ENCODE peak calls at places on chromosome 12, in ten cellular contexts. One of them, this sample, is unnamed.
A peak's percentile ranks its signal among the peaks of the same experiment; 100 is the strongest.

GRCh38 chr12:23775208-23775607 is 174.3 kb downstream of the SOX5 start:
- DNase-seq in CD8-positive, alpha-beta memory T cell: no peak
- DNase-seq in naive thymus-derived CD4-positive, alpha-beta T cell: no peak
- DNase-seq in sigmoid colon: no peak
- DNase-seq in BJ: no peak
- DNase-seq in AG04449: no peak
- DNase-seq in CD8-positive, alpha-beta T cell: no peak
- DNase-seq in transverse colon: no peak
- DNase-seq in AG10803: no peak
- DNase-seq in right atrium auricular region: no peak
- DNase-seq in this sample: no peak

GRCh38 chr12:27619308-27619707 is 76.9 kb upstream of the REP15 start:
- DNase-seq in CD8-positive, alpha-beta T cell: no peak
- DNase-seq in AG04449: no peak
- DNase-seq in naive thymus-derived CD4-positive, alpha-beta T cell: no peak
- DNase-seq in sigmoid colon: no peak
- DNase-seq in AG10803: peak; percentile 85
- DNase-seq in BJ: peak; percentile 51
- DNase-seq in CD8-positive, alpha-beta memory T cell: no peak
- DNase-seq in transverse colon: no peak
- DNase-seq in right atrium auricular region: no peak
- DNase-seq in this sample: no peak

GRCh38 chr12:116547955-116548471 is 11.2 kb upstream of the MAP1LC3B2 start:
- DNase-seq in sigmoid colon: no peak
- DNase-seq in AG10803: peak; percentile 58
- DNase-seq in CD8-positive, alpha-beta memory T cell: no peak
- DNase-seq in right atrium auricular region: no peak
- DNase-seq in AG04449: no peak
- DNase-seq in CD8-positive, alpha-beta T cell: no peak
- DNase-seq in naive thymus-derived CD4-positive, alpha-beta T cell: no peak
- DNase-seq in transverse colon: no peak
- DNase-seq in BJ: no peak
- DNase-seq in this sample: no peak

GRCh38 chr12:80413462-80413861 is 30.6 kb upstream of the PTPRQ start:
- DNase-seq in AG10803: no peak
- DNase-seq in sigmoid colon: no peak
- DNase-seq in right atrium auricular region: no peak
- DNase-seq in CD8-positive, alpha-beta memory T cell: no peak
- DNase-seq in naive thymus-derived CD4-positive, alpha-beta T cell: no peak
- DNase-seq in AG04449: no peak
- DNase-seq in transverse colon: no peak
- DNase-seq in CD8-positive, alpha-beta T cell: no peak
- DNase-seq in BJ: no peak
- DNase-seq in this sample: no peak

GRCh38 chr12:54413284-54414190 is 5.5 kb downstream of the ITGA5 start:
- DNase-seq in right atrium auricular region: no peak
- DNase-seq in BJ: no peak
- DNase-seq in transverse colon: peak; percentile 55
- DNase-seq in naive thymus-derived CD4-positive, alpha-beta T cell: peak; percentile 78
- DNase-seq in CD8-positive, alpha-beta memory T cell: peak; percentile 77
- DNase-seq in sigmoid colon: peak; percentile 79
- DNase-seq in AG10803: peak; percentile 66
- DNase-seq in CD8-positive, alpha-beta T cell: peak; percentile 72
- DNase-seq in AG04449: no peak
- DNase-seq in this sample: peak; percentile 60

GRCh38 chr12:90253674-90254181 is 545.1 kb upstream of the ATP2B1 start:
- DNase-seq in transverse colon: peak; percentile 75
- DNase-seq in AG10803: peak; percentile 93
- DNase-seq in CD8-positive, alpha-beta memory T cell: no peak
- DNase-seq in CD8-positive, alpha-beta T cell: peak; percentile 13
- DNase-seq in naive thymus-derived CD4-positive, alpha-beta T cell: no peak
- DNase-seq in right atrium auricular region: peak; percentile 85
- DNase-seq in BJ: peak; percentile 72
- DNase-seq in sigmoid colon: peak; percentile 87
- DNase-seq in AG04449: peak; percentile 31
- DNase-seq in this sample: peak; percentile 54

GRCh38 chr12:26632746-26633145 is 200.2 kb downstream of the ITPR2 start:
- DNase-seq in AG04449: no peak
- DNase-seq in sigmoid colon: no peak
- DNase-seq in AG10803: peak; percentile 58
- DNase-seq in BJ: no peak
- DNase-seq in CD8-positive, alpha-beta T cell: no peak
- DNase-seq in naive thymus-derived CD4-positive, alpha-beta T cell: no peak
- DNase-seq in transverse colon: no peak
- DNase-seq in right atrium auricular region: no peak
- DNase-seq in CD8-positive, alpha-beta memory T cell: no peak
- DNase-seq in this sample: no peak

GRCh38 chr12:1350934-1351240 is 243.5 kb downstream of the FBXL14 start:
- DNase-seq in CD8-positive, alpha-beta T cell: no peak
- DNase-seq in CD8-positive, alpha-beta memory T cell: no peak
- DNase-seq in AG10803: no peak
- DNase-seq in right atrium auricular region: no peak
- DNase-seq in BJ: no peak
- DNase-seq in transverse colon: no peak
- DNase-seq in naive thymus-derived CD4-positive, alpha-beta T cell: no peak
- DNase-seq in AG04449: no peak
- DNase-seq in sigmoid colon: no peak
- DNase-seq in this sample: no peak

GRCh38 chr12:94098466-94098865 is 49.9 kb upstream of the PLXNC1 start:
- DNase-seq in AG04449: peak; percentile 50
- DNase-seq in BJ: no peak
- DNase-seq in right atrium auricular region: no peak
- DNase-seq in AG10803: peak; percentile 91
- DNase-seq in CD8-positive, alpha-beta memory T cell: no peak
- DNase-seq in naive thymus-derived CD4-positive, alpha-beta T cell: no peak
- DNase-seq in sigmoid colon: no peak
- DNase-seq in CD8-positive, alpha-beta T cell: no peak
- DNase-seq in transverse colon: no peak
- DNase-seq in this sample: no peak

GRCh38 chr12:57483466-57483865 is 3.8 kb upstream of the ARHGAP9 start:
- DNase-seq in BJ: peak; percentile 45
- DNase-seq in right atrium auricular region: no peak
- DNase-seq in transverse colon: no peak
- DNase-seq in CD8-positive, alpha-beta T cell: no peak
- DNase-seq in AG04449: peak; percentile 49
- DNase-seq in CD8-positive, alpha-beta memory T cell: no peak
- DNase-seq in naive thymus-derived CD4-positive, alpha-beta T cell: no peak
- DNase-seq in AG10803: peak; percentile 84
- DNase-seq in sigmoid colon: no peak
- DNase-seq in this sample: no peak

GRCh38 chr12:8695116-8695515 is 2.7 kb upstream of the RIMKLB start:
- DNase-seq in right atrium auricular region: no peak
- DNase-seq in CD8-positive, alpha-beta memory T cell: no peak
- DNase-seq in AG10803: no peak
- DNase-seq in AG04449: no peak
- DNase-seq in CD8-positive, alpha-beta T cell: no peak
- DNase-seq in naive thymus-derived CD4-positive, alpha-beta T cell: no peak
- DNase-seq in BJ: no peak
- DNase-seq in transverse colon: no peak
- DNase-seq in sigmoid colon: no peak
- DNase-seq in this sample: no peak

GRCh38 chr12:8697120-8697475 is 693 bp upstream of the RIMKLB start:
- DNase-seq in CD8-positive, alpha-beta T cell: no peak
- DNase-seq in right atrium auricular region: no peak
- DNase-seq in sigmoid colon: no peak
- DNase-seq in AG10803: peak; percentile 29
- DNase-seq in transverse colon: no peak
- DNase-seq in CD8-positive, alpha-beta memory T cell: no peak
- DNase-seq in naive thymus-derived CD4-positive, alpha-beta T cell: no peak
- DNase-seq in BJ: no peak
- DNase-seq in AG04449: no peak
- DNase-seq in this sample: no peak

GRCh38 chr12:8698132-8698829 is 490 bp downstream of the RIMKLB start:
- DNase-seq in transverse colon: peak; percentile 63
- DNase-seq in AG04449: no peak
- DNase-seq in CD8-positive, alpha-beta T cell: peak; percentile 26
- DNase-seq in CD8-positive, alpha-beta memory T cell: peak; percentile 31
- DNase-seq in BJ: no peak
- DNase-seq in naive thymus-derived CD4-positive, alpha-beta T cell: peak; percentile 47
- DNase-seq in AG10803: peak; percentile 54
- DNase-seq in right atrium auricular region: no peak
- DNase-seq in sigmoid colon: peak; percentile 85
- DNase-seq in this sample: peak; percentile 63

GRCh38 chr12:8697476-8698131 is at the start of gene RIMKLB:
- DNase-seq in CD8-positive, alpha-beta T cell: peak; percentile 74
- DNase-seq in sigmoid colon: peak; percentile 93
- DNase-seq in transverse colon: peak; percentile 80
- DNase-seq in AG10803: peak; percentile 69
- DNase-seq in CD8-positive, alpha-beta memory T cell: peak; percentile 67
- DNase-seq in BJ: no peak
- DNase-seq in naive thymus-derived CD4-positive, alpha-beta T cell: peak; percentile 72
- DNase-seq in right atrium auricular region: peak; percentile 78
- DNase-seq in AG04449: no peak
- DNase-seq in this sample: peak; percentile 79

GRCh38 chr12:8696402-8697100 is 1.2 kb upstream of the RIMKLB start:
- DNase-seq in CD8-positive, alpha-beta memory T cell: no peak
- DNase-seq in BJ: no peak
- DNase-seq in AG04449: no peak
- DNase-seq in right atrium auricular region: no peak
- DNase-seq in AG10803: no peak
- DNase-seq in transverse colon: no peak
- DNase-seq in naive thymus-derived CD4-positive, alpha-beta T cell: no peak
- DNase-seq in sigmoid colon: no peak
- DNase-seq in CD8-positive, alpha-beta T cell: no peak
- DNase-seq in this sample: no peak
- H3K4me3 ChIP-seq in CD8-positive, alpha-beta memory T cell: peak overlapping the region; percentile 77
- H3K4me3 ChIP-seq in BJ: peak overlapping the region; percentile 97
- H3K4me3 ChIP-seq in AG04449: no peak overlapping the region
- H3K4me3 ChIP-seq in right atrium auricular region: peak overlapping the region; percentile 73
- H3K4me3 ChIP-seq in AG10803: peak overlapping the region; percentile 83
- H3K4me3 ChIP-seq in transverse colon: peak overlapping the region; percentile 94
- H3K4me3 ChIP-seq in naive thymus-derived CD4-positive, alpha-beta T cell: peak overlapping the region; percentile 79
- H3K4me3 ChIP-seq in sigmoid colon: peak overlapping the region; percentile 86
- H3K4me3 ChIP-seq in CD8-positive, alpha-beta T cell: no peak overlapping the region
- H3K4me3 ChIP-seq in this sample: no peak overlapping the region

DNA sequence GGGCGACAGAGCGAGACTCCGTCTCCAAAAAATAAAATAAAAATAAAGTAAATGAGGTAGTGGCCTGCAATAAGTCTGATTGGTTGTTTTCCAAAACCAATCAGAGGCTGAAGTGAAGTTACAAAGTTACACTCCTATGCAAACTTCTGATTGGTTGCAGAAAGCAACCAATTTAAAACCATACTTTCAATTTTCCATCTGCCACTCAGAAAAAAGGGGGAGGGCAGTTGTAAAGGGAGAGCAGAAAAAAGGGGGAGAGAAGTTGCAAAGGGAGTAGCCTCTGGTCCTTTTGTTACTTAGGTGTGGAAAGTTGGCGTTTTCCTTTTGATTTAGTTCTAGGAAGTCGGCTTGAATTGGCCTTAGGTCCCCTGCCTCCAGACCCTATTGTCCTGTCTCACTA is 12.6 kb upstream of the DNM1L start:
- DNase-seq in AG04449: no peak
- DNase-seq in right atrium auricular region: no peak
- DNase-seq in sigmoid colon: no peak
- DNase-seq in BJ: no peak
- DNase-seq in CD8-positive, alpha-beta memory T cell: no peak
- DNase-seq in CD8-positive, alpha-beta T cell: no peak
- DNase-seq in naive thymus-derived CD4-positive, alpha-beta T cell: no peak
- DNase-seq in transverse colon: no peak
- DNase-seq in AG10803: no peak
- DNase-seq in this sample: no peak
- H3K4me3 ChIP-seq in AG04449: no peak overlapping the region
- H3K4me3 ChIP-seq in right atrium auricular region: no peak overlapping the region
- H3K4me3 ChIP-seq in sigmoid colon: peak overlapping the region; percentile 11
- H3K4me3 ChIP-seq in BJ: no peak overlapping the region
- H3K4me3 ChIP-seq in CD8-positive, alpha-beta memory T cell: no peak overlapping the region
- H3K4me3 ChIP-seq in CD8-positive, alpha-beta T cell: no peak overlapping the region
- H3K4me3 ChIP-seq in naive thymus-derived CD4-positive, alpha-beta T cell: no peak overlapping the region
- H3K4me3 ChIP-seq in transverse colon: no peak overlapping the region
- H3K4me3 ChIP-seq in AG10803: no peak overlapping the region
- H3K4me3 ChIP-seq in this sample: no peak overlapping the region

DNA sequence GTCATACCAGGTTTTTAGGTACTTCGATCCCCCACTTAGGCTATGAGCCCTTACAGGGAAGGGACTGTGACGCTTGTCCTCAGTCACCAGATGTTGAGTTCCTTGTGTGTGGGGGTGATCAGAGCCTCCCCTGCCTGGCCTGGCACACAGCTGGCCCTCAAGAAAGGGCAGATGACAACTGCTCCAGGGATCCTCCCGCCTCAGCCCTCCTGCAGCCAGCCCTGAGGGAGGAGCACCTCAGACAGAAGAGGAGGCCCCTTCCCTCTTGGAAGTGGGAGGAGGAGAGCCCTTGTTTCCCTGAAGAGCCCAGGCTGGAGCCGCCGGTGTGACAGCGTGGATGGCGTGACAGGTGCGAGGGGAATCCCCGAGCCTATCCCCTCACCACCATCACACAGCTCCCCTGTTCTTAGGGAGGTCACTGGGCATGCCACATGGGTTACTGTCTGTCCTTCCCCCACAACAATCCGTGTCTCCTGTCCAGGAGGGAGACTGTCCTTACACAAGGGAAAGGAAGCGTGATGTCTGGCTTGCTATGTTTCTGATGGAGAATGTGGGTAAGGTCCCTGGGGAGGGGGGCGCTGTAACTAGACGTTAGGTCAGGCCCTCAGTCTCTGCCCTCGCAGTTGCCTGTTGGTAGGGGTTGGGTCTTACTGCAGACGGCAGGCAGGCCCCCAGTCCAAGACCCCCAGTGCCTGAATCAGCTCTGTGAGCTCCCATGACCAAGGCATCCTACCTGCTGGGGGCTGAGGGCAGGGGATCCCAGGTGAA is 31.5 kb downstream of the P2RX4 start:
- DNase-seq in naive thymus-derived CD4-positive, alpha-beta T cell: no peak
- DNase-seq in AG10803: peak; percentile 7
- DNase-seq in right atrium auricular region: no peak
- DNase-seq in transverse colon: no peak
- DNase-seq in AG04449: no peak
- DNase-seq in CD8-positive, alpha-beta T cell: no peak
- DNase-seq in sigmoid colon: no peak
- DNase-seq in BJ: no peak
- DNase-seq in CD8-positive, alpha-beta memory T cell: no peak
- DNase-seq in this sample: peak; percentile 44
- H3K4me3 ChIP-seq in naive thymus-derived CD4-positive, alpha-beta T cell: peak overlapping the region; percentile 71
- H3K4me3 ChIP-seq in AG10803: no peak overlapping the region
- H3K4me3 ChIP-seq in right atrium auricular region: no peak overlapping the region
- H3K4me3 ChIP-seq in transverse colon: no peak overlapping the region
- H3K4me3 ChIP-seq in AG04449: no peak overlapping the region
- H3K4me3 ChIP-seq in CD8-positive, alpha-beta T cell: peak overlapping the region; percentile 42
- H3K4me3 ChIP-seq in sigmoid colon: no peak overlapping the region
- H3K4me3 ChIP-seq in BJ: no peak overlapping the region
- H3K4me3 ChIP-seq in CD8-positive, alpha-beta memory T cell: peak overlapping the region; percentile 56
- H3K4me3 ChIP-seq in this sample: no peak overlapping the region

GRCh38 chr12:95445884-95446482 is 28.0 kb upstream of the METAP2 start:
- DNase-seq in right atrium auricular region: no peak
- DNase-seq in CD8-positive, alpha-beta T cell: no peak
- DNase-seq in transverse colon: no peak
- DNase-seq in AG04449: no peak
- DNase-seq in BJ: no peak
- DNase-seq in CD8-positive, alpha-beta memory T cell: no peak
- DNase-seq in sigmoid colon: no peak
- DNase-seq in naive thymus-derived CD4-positive, alpha-beta T cell: no peak
- DNase-seq in AG10803: no peak
- DNase-seq in this sample: no peak

GRCh38 chr12:95443458-95443857 is 30.5 kb upstream of the METAP2 start:
- DNase-seq in sigmoid colon: no peak
- DNase-seq in naive thymus-derived CD4-positive, alpha-beta T cell: no peak
- DNase-seq in transverse colon: no peak
- DNase-seq in BJ: no peak
- DNase-seq in AG04449: no peak
- DNase-seq in CD8-positive, alpha-beta T cell: no peak
- DNase-seq in right atrium auricular region: no peak
- DNase-seq in AG10803: no peak
- DNase-seq in CD8-positive, alpha-beta memory T cell: no peak
- DNase-seq in this sample: no peak

GRCh38 chr12:95446511-95446910 is 27.4 kb upstream of the METAP2 start:
- DNase-seq in transverse colon: peak; percentile 69
- DNase-seq in right atrium auricular region: peak; percentile 60
- DNase-seq in BJ: no peak
- DNase-seq in CD8-positive, alpha-beta T cell: no peak
- DNase-seq in AG10803: peak; percentile 17
- DNase-seq in CD8-positive, alpha-beta memory T cell: no peak
- DNase-seq in sigmoid colon: no peak
- DNase-seq in naive thymus-derived CD4-positive, alpha-beta T cell: no peak
- DNase-seq in AG04449: no peak
- DNase-seq in this sample: peak; percentile 62
- H3K4me3 ChIP-seq in transverse colon: peak overlapping the region; percentile 8
- H3K4me3 ChIP-seq in right atrium auricular region: no peak overlapping the region
- H3K4me3 ChIP-seq in BJ: no peak overlapping the region
- H3K4me3 ChIP-seq in CD8-positive, alpha-beta T cell: no peak overlapping the region
- H3K4me3 ChIP-seq in AG10803: no peak overlapping the region
- H3K4me3 ChIP-seq in CD8-positive, alpha-beta memory T cell: no peak overlapping the region
- H3K4me3 ChIP-seq in sigmoid colon: no peak overlapping the region
- H3K4me3 ChIP-seq in naive thymus-derived CD4-positive, alpha-beta T cell: no peak overlapping the region
- H3K4me3 ChIP-seq in AG04449: no peak overlapping the region
- H3K4me3 ChIP-seq in this sample: no peak overlapping the region

This sample was measured in mucosa of descending colon.